ENCODE peak calls at places on chromosomes 12 and 14, in five cellular contexts. One of them, this sample, is unnamed.
A peak's percentile ranks its signal among the peaks of the same experiment; 100 is the strongest.

GRCh38 chr12:18863769-18864500 is 126.0 kb downstream of the CAPZA3 start:
- DNase-seq in lung: no peak
- DNase-seq in cardiac fibroblast: no peak
- DNase-seq in K562: no peak
- DNase-seq in neural progenitor cell: no peak
- DNase-seq in this sample: no peak

GRCh38 chr12:113693693-113694092 is 222.0 kb upstream of the LHX5 start:
- DNase-seq in lung: no peak
- DNase-seq in cardiac fibroblast: no peak
- DNase-seq in K562: no peak
- DNase-seq in neural progenitor cell: no peak
- DNase-seq in this sample: no peak

GRCh38 chr14:28763914-28764848 is 2.4 kb upstream of the FOXG1 start:
- DNase-seq in lung: no peak
- DNase-seq in cardiac fibroblast: no peak
- DNase-seq in K562: peak; percentile 28
- DNase-seq in neural progenitor cell: peak; percentile 76
- DNase-seq in this sample: peak; percentile 52

GRCh38 chr14:93543766-93544165 is 113.0 kb downstream of the UNC79 start:
- DNase-seq in lung: no peak
- DNase-seq in cardiac fibroblast: peak; percentile 51
- DNase-seq in K562: peak; percentile 10
- DNase-seq in neural progenitor cell: peak; percentile 24
- DNase-seq in this sample: no peak

GRCh38 chr14:95389471-95390011 is 69.8 kb upstream of the CLMN start:
- DNase-seq in lung: no peak
- DNase-seq in cardiac fibroblast: peak; percentile 84
- DNase-seq in K562: no peak
- DNase-seq in neural progenitor cell: no peak
- DNase-seq in this sample: no peak

GRCh38 chr12:11725616-11726015 is 76.1 kb downstream of the ETV6 start:
- DNase-seq in lung: no peak
- DNase-seq in cardiac fibroblast: no peak
- DNase-seq in K562: no peak
- DNase-seq in neural progenitor cell: no peak
- DNase-seq in this sample: no peak

GRCh38 chr14:87002831-87003230 is 990.2 kb downstream of the GALC start:
- DNase-seq in lung: no peak
- DNase-seq in cardiac fibroblast: no peak
- DNase-seq in K562: no peak
- DNase-seq in neural progenitor cell: no peak
- DNase-seq in this sample: no peak

GRCh38 chr12:70852416-70853150 is 68.0 kb downstream of the PTPRR start:
- DNase-seq in lung: no peak
- DNase-seq in cardiac fibroblast: no peak
- DNase-seq in K562: no peak
- DNase-seq in neural progenitor cell: no peak
- DNase-seq in this sample: no peak

GRCh38 chr14:86038401-86038985 is 508.5 kb downstream of the FLRT2 start:
- DNase-seq in lung: peak; percentile 32
- DNase-seq in cardiac fibroblast: peak; percentile 74
- DNase-seq in K562: peak; percentile 9
- DNase-seq in neural progenitor cell: peak; percentile 55
- DNase-seq in this sample: peak; percentile 43

GRCh38 chr12:51009038-51009437 is 17.1 kb downstream of the SLC11A2 start:
- DNase-seq in lung: peak; percentile 67
- DNase-seq in cardiac fibroblast: no peak
- DNase-seq in K562: no peak
- DNase-seq in neural progenitor cell: no peak
- DNase-seq in this sample: no peak

GRCh38 chr12:53245289-53245688 is 13.3 kb upstream of the RARG start:
- DNase-seq in lung: no peak
- DNase-seq in cardiac fibroblast: no peak
- DNase-seq in K562: no peak
- DNase-seq in neural progenitor cell: no peak
- DNase-seq in this sample: no peak

DNA sequence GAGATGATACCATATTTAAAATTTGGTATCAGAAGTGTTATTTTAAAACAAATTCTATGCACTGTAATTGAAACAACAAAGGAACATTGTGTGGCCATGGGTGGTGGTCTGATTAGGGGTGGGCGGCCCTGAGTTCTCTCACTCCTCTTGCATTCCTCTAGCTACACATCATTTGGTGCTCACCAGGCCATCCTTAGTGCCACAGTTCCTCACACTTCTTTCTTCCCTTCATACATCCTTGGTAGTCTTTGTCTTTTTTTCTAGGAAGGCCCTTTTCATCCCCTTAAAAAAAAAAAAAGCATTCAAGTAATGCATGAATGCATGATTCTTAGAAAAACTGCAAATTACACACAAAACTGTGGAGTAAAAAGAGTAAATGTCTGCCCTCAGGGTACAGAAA is 2.4 kb upstream of the MANSC4 start:
- DNase-seq in lung: no peak
- DNase-seq in cardiac fibroblast: no peak
- DNase-seq in K562: no peak
- DNase-seq in neural progenitor cell: peak; percentile 18
- DNase-seq in this sample: no peak
- H3K4me3 ChIP-seq in lung: no peak overlapping the region
- H3K4me3 ChIP-seq in cardiac fibroblast: no peak overlapping the region
- H3K4me3 ChIP-seq in K562: no peak overlapping the region
- H3K4me3 ChIP-seq in neural progenitor cell: peak overlapping the region; percentile 82
- H3K4me3 ChIP-seq in this sample: no peak overlapping the region

DNA sequence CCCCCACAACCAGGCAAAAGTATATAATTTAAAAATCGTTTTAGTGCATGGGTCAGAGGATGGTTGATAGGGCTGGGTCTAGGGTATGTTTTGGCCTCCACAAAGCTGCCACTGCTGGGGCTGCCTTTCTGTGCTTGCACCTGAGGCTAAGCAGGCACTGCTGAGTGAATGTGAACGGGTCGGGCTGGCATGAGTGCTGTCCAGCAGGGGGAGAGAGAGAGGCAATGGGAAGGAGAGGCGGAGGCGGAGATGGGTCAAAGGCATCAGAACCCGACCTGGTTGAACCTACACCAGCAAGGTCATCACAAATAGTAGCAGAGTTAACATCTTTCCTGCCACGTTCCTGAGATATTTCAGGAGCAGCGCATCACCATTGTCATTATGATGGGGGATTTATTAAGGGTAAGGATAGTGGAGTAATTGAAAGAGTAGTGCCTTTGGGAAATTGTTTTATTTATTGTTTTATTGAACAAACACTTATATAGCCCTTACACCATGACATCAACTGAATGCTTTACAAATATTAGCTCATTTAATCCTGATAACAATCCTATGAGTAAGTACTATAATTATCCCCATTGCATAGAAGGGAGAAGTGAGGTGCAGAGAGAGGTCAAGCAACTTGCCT is 5.8 kb upstream of the NRXN3 start:
- DNase-seq in lung: peak; percentile 40
- DNase-seq in cardiac fibroblast: no peak
- DNase-seq in K562: peak; percentile 35
- DNase-seq in neural progenitor cell: peak; percentile 75
- DNase-seq in this sample: no peak
- TF ChIP-seq CTCF in lung: no peak
- TF ChIP-seq CTCF in cardiac fibroblast: peak; percentile 19
- TF ChIP-seq CTCF in K562: peak; percentile 56
- TF ChIP-seq CTCF in neural progenitor cell: peak; percentile 86
- TF ChIP-seq CTCF in this sample: peak; percentile 63

GRCh38 chr12:120468271-120468845 is 1.2 kb downstream of the SRSF9 start:
- DNase-seq in lung: peak; percentile 52
- DNase-seq in cardiac fibroblast: peak; percentile 74
- DNase-seq in K562: peak; percentile 58
- DNase-seq in neural progenitor cell: peak; percentile 67
- DNase-seq in this sample: peak; percentile 8

GRCh38 chr12:120468846-120469449 is 600 bp downstream of the SRSF9 start:
- DNase-seq in lung: peak; percentile 38
- DNase-seq in cardiac fibroblast: no peak
- DNase-seq in K562: peak; percentile 64
- DNase-seq in neural progenitor cell: no peak
- DNase-seq in this sample: no peak

GRCh38 chr12:120469450-120470149 is at the start of gene SRSF9:
- DNase-seq in lung: peak; percentile 95
- DNase-seq in cardiac fibroblast: peak; percentile 99
- DNase-seq in K562: peak; percentile 99
- DNase-seq in neural progenitor cell: peak; percentile 99
- DNase-seq in this sample: peak; percentile 90

GRCh38 chr12:120466560-120467315 is 2.8 kb downstream of the SRSF9 start:
- DNase-seq in lung: no peak
- DNase-seq in cardiac fibroblast: peak; percentile 60
- DNase-seq in K562: peak; percentile 70
- DNase-seq in neural progenitor cell: peak; percentile 57
- DNase-seq in this sample: no peak

DNA sequence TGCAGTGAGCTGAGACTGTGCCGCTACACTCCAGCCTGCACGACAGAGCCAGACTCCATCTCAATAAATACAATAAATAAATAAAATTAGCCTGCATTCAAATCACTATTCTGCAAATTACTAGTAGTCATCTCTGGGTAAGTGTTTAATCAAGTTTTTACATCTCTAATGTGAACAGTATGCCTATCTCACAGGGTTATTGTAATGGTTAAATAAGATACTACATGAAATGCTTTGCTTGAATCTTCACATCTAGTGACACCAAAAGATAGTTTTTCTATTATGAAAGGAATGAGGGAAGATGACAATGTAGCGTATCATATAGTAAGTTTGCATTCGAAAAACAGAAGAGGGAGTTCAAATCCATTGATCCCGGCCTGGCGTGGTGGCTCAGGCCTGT is 2.1 kb downstream of the SRSF9 start:
- DNase-seq in lung: no peak
- DNase-seq in cardiac fibroblast: no peak
- DNase-seq in K562: no peak
- DNase-seq in neural progenitor cell: no peak
- DNase-seq in this sample: no peak
- H3K4me3 ChIP-seq in lung: no peak overlapping the region
- H3K4me3 ChIP-seq in cardiac fibroblast: no peak overlapping the region
- H3K4me3 ChIP-seq in K562: no peak overlapping the region
- H3K4me3 ChIP-seq in neural progenitor cell: no peak overlapping the region
- H3K4me3 ChIP-seq in this sample: no peak overlapping the region

GRCh38 chr12:57239587-57240068 is 10.1 kb downstream of the SHMT2 start:
- DNase-seq in lung: no peak
- DNase-seq in cardiac fibroblast: no peak
- DNase-seq in K562: no peak
- DNase-seq in neural progenitor cell: no peak
- DNase-seq in this sample: no peak
- TF ChIP-seq CTCF in lung: no peak
- TF ChIP-seq CTCF in cardiac fibroblast: no peak
- TF ChIP-seq CTCF in K562: no peak
- TF ChIP-seq CTCF in neural progenitor cell: no peak
- TF ChIP-seq CTCF in this sample: no peak

DNA sequence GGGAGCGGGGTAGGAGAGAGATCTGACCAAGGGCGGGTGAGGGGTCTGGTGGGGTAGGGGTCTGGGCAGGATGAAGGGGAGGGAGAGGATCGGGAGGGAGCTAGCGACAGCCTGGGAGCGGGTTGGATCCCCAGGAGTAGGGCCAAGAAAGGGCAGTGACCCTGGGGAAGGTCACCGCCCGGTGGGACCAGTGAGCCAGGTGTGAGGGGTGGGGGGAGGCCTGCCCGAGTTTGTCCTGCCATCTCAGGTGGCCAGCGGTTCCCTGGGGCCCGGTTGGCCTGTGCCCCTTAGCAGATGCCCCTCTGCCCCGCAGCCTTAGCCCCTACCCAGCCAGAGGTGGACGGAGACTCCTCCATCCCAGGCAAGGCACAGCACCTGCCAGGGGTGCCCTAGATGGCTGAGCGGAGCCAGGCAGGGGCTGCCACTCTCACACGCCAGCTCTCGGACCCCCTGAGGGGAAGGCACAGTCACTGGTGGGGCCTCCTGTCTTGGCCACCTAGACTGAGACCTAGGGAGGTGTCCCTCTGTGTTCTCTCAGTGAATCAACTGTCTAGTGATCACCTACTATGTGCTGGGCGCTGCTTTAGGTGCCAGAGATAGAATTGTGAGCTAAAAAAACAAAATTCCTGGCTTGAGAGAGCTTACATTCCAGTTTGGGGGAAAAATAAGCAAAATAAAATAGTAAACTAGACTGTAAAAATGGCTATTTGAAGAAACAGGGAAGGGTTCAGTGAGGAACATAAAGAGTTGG is 631 bp upstream of the TTC7B start:
- DNase-seq in lung: no peak
- DNase-seq in cardiac fibroblast: no peak
- DNase-seq in K562: no peak
- DNase-seq in neural progenitor cell: no peak
- DNase-seq in this sample: no peak
- H3K4me3 ChIP-seq in lung: no peak overlapping the region
- H3K4me3 ChIP-seq in cardiac fibroblast: peak overlapping the region; percentile 8
- H3K4me3 ChIP-seq in K562: no peak overlapping the region
- H3K4me3 ChIP-seq in neural progenitor cell: peak overlapping the region; percentile 30
- H3K4me3 ChIP-seq in this sample: no peak overlapping the region

GRCh38 chr14:20682435-20683124 is 1.8 kb upstream of the RNASE4 start:
- DNase-seq in lung: peak; percentile 85
- DNase-seq in cardiac fibroblast: peak; percentile 95
- DNase-seq in K562: peak; percentile 83
- DNase-seq in neural progenitor cell: peak; percentile 86
- DNase-seq in this sample: peak; percentile 78
- TF ChIP-seq CTCF in lung: no peak
- TF ChIP-seq CTCF in cardiac fibroblast: no peak
- TF ChIP-seq CTCF in K562: no peak
- TF ChIP-seq CTCF in neural progenitor cell: no peak
- TF ChIP-seq CTCF in this sample: peak; percentile 3

This sample was measured in astrocyte of the cerebellum.